ENCODE peak calls at places on chromosomes 3 and 15, in six cellular contexts. One of them, this sample, is unnamed.

GRCh38 chr3:186826316-186826977 is 16.1 kb upstream of the ADIPOQ start:
- DNase-seq in WERI-Rb-1: peak
- DNase-seq in stomach: no peak
- DNase-seq in colonic mucosa: peak
- DNase-seq in foreskin keratinocyte: no peak
- DNase-seq in pancreas: no peak
- DNase-seq in this sample: no peak

GRCh38 chr15:82810061-82810862 is 834 bp downstream of the WHAMM start:
- DNase-seq in WERI-Rb-1: peak
- DNase-seq in pancreas: peak
- DNase-seq in colonic mucosa: peak
- DNase-seq in foreskin keratinocyte: no peak
- DNase-seq in stomach: peak
- DNase-seq in this sample: no peak

GRCh38 chr3:32733631-32734229 is 48.7 kb downstream of the CNOT10 start:
- DNase-seq in WERI-Rb-1: no peak
- DNase-seq in colonic mucosa: no peak
- DNase-seq in foreskin keratinocyte: peak
- DNase-seq in stomach: no peak
- DNase-seq in pancreas: no peak
- DNase-seq in this sample: peak

GRCh38 chr3:195905970-195906864 is 2.1 kb downstream of the TNK2 start:
- DNase-seq in colonic mucosa: peak
- DNase-seq in foreskin keratinocyte: peak
- DNase-seq in WERI-Rb-1: no peak
- DNase-seq in pancreas: no peak
- DNase-seq in stomach: no peak
- DNase-seq in this sample: no peak

GRCh38 chr15:60385620-60386552 is 11.9 kb downstream of the ANXA2 start:
- DNase-seq in stomach: no peak
- DNase-seq in colonic mucosa: no peak
- DNase-seq in foreskin keratinocyte: peak
- DNase-seq in WERI-Rb-1: no peak
- DNase-seq in pancreas: no peak
- DNase-seq in this sample: no peak

GRCh38 chr3:68876112-68876713 is 56.1 kb downstream of the TAFA4 start:
- DNase-seq in colonic mucosa: peak
- DNase-seq in stomach: no peak
- DNase-seq in pancreas: no peak
- DNase-seq in WERI-Rb-1: peak
- DNase-seq in foreskin keratinocyte: peak
- DNase-seq in this sample: peak

GRCh38 chr3:127628788-127629456 is at the start of gene PODXL2:
- DNase-seq in WERI-Rb-1: peak
- DNase-seq in pancreas: peak
- DNase-seq in colonic mucosa: peak
- DNase-seq in stomach: peak
- DNase-seq in foreskin keratinocyte: no peak
- DNase-seq in this sample: peak

GRCh38 chr15:41607033-41607432 is 48.0 kb downstream of the TYRO3 start:
- DNase-seq in foreskin keratinocyte: peak
- DNase-seq in stomach: no peak
- DNase-seq in pancreas: no peak
- DNase-seq in WERI-Rb-1: no peak
- DNase-seq in colonic mucosa: no peak
- DNase-seq in this sample: peak

GRCh38 chr3:78140866-78141658 is 1101.2 kb downstream of the ROBO2 start:
- DNase-seq in pancreas: no peak
- DNase-seq in foreskin keratinocyte: peak
- DNase-seq in colonic mucosa: no peak
- DNase-seq in WERI-Rb-1: no peak
- DNase-seq in stomach: no peak
- DNase-seq in this sample: peak

GRCh38 chr15:80461370-80462060 is 57.3 kb downstream of the ARNT2 start:
- DNase-seq in colonic mucosa: no peak
- DNase-seq in WERI-Rb-1: no peak
- DNase-seq in foreskin keratinocyte: no peak
- DNase-seq in pancreas: no peak
- DNase-seq in stomach: no peak
- DNase-seq in this sample: no peak

GRCh38 chr15:52284164-52284563 is 11.4 kb downstream of the MYO5C start:
- DNase-seq in foreskin keratinocyte: peak
- DNase-seq in stomach: no peak
- DNase-seq in colonic mucosa: no peak
- DNase-seq in pancreas: no peak
- DNase-seq in WERI-Rb-1: no peak
- DNase-seq in this sample: peak

GRCh38 chr15:44130778-44131177 is 64.3 kb downstream of the FRMD5 start:
- DNase-seq in pancreas: no peak
- DNase-seq in colonic mucosa: no peak
- DNase-seq in stomach: no peak
- DNase-seq in WERI-Rb-1: no peak
- DNase-seq in foreskin keratinocyte: no peak
- DNase-seq in this sample: peak

GRCh38 chr15:77386626-77387025 is 33.3 kb downstream of the PEAK1 start:
- DNase-seq in pancreas: no peak
- DNase-seq in foreskin keratinocyte: no peak
- DNase-seq in colonic mucosa: no peak
- DNase-seq in WERI-Rb-1: no peak
- DNase-seq in stomach: no peak
- DNase-seq in this sample: no peak

GRCh38 chr3:4738737-4739274 is 240.4 kb upstream of the BHLHE40 start:
- DNase-seq in WERI-Rb-1: no peak
- DNase-seq in pancreas: no peak
- DNase-seq in stomach: no peak
- DNase-seq in colonic mucosa: no peak
- DNase-seq in foreskin keratinocyte: peak
- DNase-seq in this sample: no peak

GRCh38 chr3:195226900-195227447 is 44.0 kb downstream of the XXYLT1 start:
- DNase-seq in stomach: peak
- DNase-seq in colonic mucosa: peak
- DNase-seq in foreskin keratinocyte: no peak
- DNase-seq in pancreas: no peak
- DNase-seq in WERI-Rb-1: no peak
- DNase-seq in this sample: no peak

GRCh38 chr15:40281057-40281850 is 1.6 kb downstream of the ANKRD63 start:
- DNase-seq in foreskin keratinocyte: no peak
- DNase-seq in stomach: no peak
- DNase-seq in colonic mucosa: no peak
- DNase-seq in pancreas: peak
- DNase-seq in WERI-Rb-1: peak
- DNase-seq in this sample: no peak

GRCh38 chr15:22883196-22883595 is 44.7 kb downstream of the NIPA2 start:
- DNase-seq in WERI-Rb-1: no peak
- DNase-seq in foreskin keratinocyte: no peak
- DNase-seq in colonic mucosa: no peak
- DNase-seq in pancreas: no peak
- DNase-seq in stomach: no peak
- DNase-seq in this sample: no peak

GRCh38 chr15:22887157-22887951 is 48.9 kb downstream of the NIPA2 start:
- DNase-seq in foreskin keratinocyte: no peak
- DNase-seq in stomach: no peak
- DNase-seq in WERI-Rb-1: no peak
- DNase-seq in pancreas: no peak
- DNase-seq in colonic mucosa: no peak
- DNase-seq in this sample: peak

GRCh38 chr15:22885105-22885504 is 46.6 kb downstream of the NIPA2 start:
- DNase-seq in pancreas: no peak
- DNase-seq in stomach: no peak
- DNase-seq in colonic mucosa: peak
- DNase-seq in WERI-Rb-1: no peak
- DNase-seq in foreskin keratinocyte: no peak
- DNase-seq in this sample: no peak

GRCh38 chr15:22881739-22882440 is 43.4 kb downstream of the NIPA2 start:
- DNase-seq in colonic mucosa: no peak
- DNase-seq in stomach: no peak
- DNase-seq in foreskin keratinocyte: no peak
- DNase-seq in pancreas: no peak
- DNase-seq in WERI-Rb-1: no peak
- DNase-seq in this sample: no peak

DNA sequence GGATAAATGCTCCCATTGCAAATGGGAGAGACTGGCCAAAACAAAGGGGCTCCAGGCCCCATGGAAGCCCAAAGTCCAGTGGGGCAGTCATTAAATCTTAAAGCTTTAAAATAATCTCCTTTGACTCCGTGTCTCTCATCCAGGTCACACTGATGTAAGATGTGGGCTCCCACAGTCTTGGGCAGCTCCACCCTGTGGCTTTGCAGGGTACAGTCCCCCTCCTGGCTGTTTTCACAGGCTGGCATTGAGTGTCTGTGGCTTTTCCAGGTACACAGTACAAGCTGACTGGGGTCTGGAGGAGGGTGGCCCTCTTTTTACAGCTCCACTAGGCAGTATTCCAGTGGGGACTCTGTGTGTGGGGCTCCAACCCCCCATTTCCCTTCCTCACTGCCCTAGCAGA is 45.9 kb downstream of the NIPA2 start:
- DNase-seq in pancreas: no peak
- DNase-seq in stomach: no peak
- DNase-seq in colonic mucosa: no peak
- DNase-seq in WERI-Rb-1: peak
- DNase-seq in foreskin keratinocyte: no peak
- DNase-seq in this sample: no peak
- TF ChIP-seq CTCF in pancreas: no peak
- TF ChIP-seq CTCF in stomach: no peak
- TF ChIP-seq CTCF in colonic mucosa: no peak
- TF ChIP-seq CTCF in WERI-Rb-1: peak
- TF ChIP-seq CTCF in foreskin keratinocyte: peak
- TF ChIP-seq CTCF in this sample: no peak

GRCh38 chr3:185503467-185503975 is 4.7 kb upstream of the TMEM41A start:
- DNase-seq in colonic mucosa: no peak
- DNase-seq in WERI-Rb-1: no peak
- DNase-seq in stomach: peak
- DNase-seq in pancreas: no peak
- DNase-seq in foreskin keratinocyte: peak
- DNase-seq in this sample: no peak
- H3K27ac ChIP-seq in colonic mucosa: no peak
- H3K27ac ChIP-seq in WERI-Rb-1: no peak
- H3K27ac ChIP-seq in stomach: peak
- H3K27ac ChIP-seq in pancreas: no peak
- H3K27ac ChIP-seq in foreskin keratinocyte: no peak
- H3K27ac ChIP-seq in this sample: no peak

DNA sequence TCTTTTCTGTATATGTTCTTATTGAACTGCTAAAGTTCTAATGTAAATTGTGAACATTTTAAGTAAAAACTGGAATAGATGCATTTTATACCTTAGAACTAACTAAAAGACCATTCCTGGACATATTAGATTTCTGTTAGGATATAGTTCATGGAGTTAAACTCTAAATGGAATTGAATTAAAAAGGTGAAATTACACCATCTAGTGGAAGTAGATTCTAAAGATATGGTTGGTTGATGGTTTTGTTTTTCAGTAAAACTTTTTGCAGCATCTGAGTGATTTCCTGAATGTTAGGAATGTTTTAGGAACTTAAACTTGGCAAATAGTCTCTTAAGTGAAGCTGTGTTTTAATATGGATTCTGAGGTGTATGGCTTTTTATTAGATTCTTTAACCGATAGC is 96.8 kb downstream of the SLMAP start:
- DNase-seq in colonic mucosa: no peak
- DNase-seq in pancreas: no peak
- DNase-seq in stomach: no peak
- DNase-seq in foreskin keratinocyte: peak
- DNase-seq in WERI-Rb-1: no peak
- DNase-seq in this sample: peak
- TF ChIP-seq CTCF in colonic mucosa: no peak
- TF ChIP-seq CTCF in pancreas: no peak
- TF ChIP-seq CTCF in stomach: no peak
- TF ChIP-seq CTCF in foreskin keratinocyte: peak
- TF ChIP-seq CTCF in WERI-Rb-1: no peak
- TF ChIP-seq CTCF in this sample: peak

GRCh38 chr3:64157150-64158035 is 67.9 kb downstream of the PRICKLE2 start:
- DNase-seq in foreskin keratinocyte: no peak
- DNase-seq in stomach: peak
- DNase-seq in WERI-Rb-1: no peak
- DNase-seq in pancreas: no peak
- DNase-seq in colonic mucosa: peak
- DNase-seq in this sample: no peak
- H3K27ac ChIP-seq in foreskin keratinocyte: no peak
- H3K27ac ChIP-seq in stomach: no peak
- H3K27ac ChIP-seq in WERI-Rb-1: no peak
- H3K27ac ChIP-seq in pancreas: no peak
- H3K27ac ChIP-seq in colonic mucosa: peak
- H3K27ac ChIP-seq in this sample: peak

DNA sequence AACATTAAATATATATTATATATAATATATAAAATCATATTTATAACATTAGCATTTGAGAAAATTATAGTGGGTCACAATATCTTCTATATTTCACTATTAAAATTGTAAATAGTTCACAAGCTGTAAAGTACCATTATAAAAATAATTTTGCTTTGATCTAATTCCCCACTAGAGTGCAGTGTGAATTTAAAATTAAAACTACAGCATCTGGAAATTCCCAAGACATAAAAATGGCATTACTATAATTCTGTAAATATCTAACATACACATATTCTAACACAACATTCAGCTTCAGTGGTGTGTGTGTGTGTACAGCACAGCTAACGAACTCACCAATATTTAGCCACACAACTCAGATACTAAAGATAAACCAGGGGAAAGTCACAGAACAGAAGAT is 424.9 kb upstream of the ZNF385D start:
- DNase-seq in stomach: no peak
- DNase-seq in WERI-Rb-1: no peak
- DNase-seq in foreskin keratinocyte: no peak
- DNase-seq in pancreas: no peak
- DNase-seq in colonic mucosa: no peak
- DNase-seq in this sample: no peak
- TF ChIP-seq CTCF in stomach: no peak
- TF ChIP-seq CTCF in WERI-Rb-1: no peak
- TF ChIP-seq CTCF in foreskin keratinocyte: no peak
- TF ChIP-seq CTCF in pancreas: no peak
- TF ChIP-seq CTCF in colonic mucosa: no peak
- TF ChIP-seq CTCF in this sample: no peak

DNA sequence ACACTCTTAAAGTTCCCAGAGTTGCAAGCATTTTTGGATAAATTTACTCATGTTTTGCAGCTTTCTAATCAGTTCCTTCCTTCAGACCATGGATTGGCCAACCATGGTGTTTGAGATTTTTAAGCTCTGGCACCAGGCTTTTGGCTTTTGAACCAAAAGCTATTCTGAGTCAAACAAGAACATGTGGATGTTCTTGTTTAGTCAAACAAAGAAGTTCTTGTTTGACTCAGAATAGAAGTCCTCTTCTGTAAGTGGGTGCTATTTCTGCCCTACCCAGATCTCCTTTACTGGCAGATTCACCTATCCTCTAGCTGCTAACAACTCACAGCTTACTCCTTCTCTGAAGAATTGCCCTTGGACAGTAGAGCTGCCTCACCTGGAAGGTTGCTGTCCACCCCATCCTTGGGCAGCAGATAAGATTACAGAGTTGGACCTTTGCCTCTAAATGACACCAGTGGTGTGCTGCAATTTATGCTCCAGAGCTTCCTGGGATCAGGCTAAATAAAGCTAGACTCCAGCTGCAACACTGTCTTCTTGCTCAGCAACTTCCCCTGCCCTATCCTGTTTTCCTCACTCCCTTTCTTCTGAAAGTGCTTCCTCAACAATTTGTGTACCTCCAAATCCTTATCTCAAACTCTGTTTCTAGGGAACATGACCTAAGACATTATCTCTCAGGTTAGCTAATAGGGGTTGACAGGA is 65.6 kb downstream of the COL6A6 start:
- DNase-seq in colonic mucosa: no peak
- DNase-seq in pancreas: no peak
- DNase-seq in foreskin keratinocyte: no peak
- DNase-seq in stomach: no peak
- DNase-seq in WERI-Rb-1: no peak
- DNase-seq in this sample: no peak
- H3K27ac ChIP-seq in colonic mucosa: no peak
- H3K27ac ChIP-seq in pancreas: no peak
- H3K27ac ChIP-seq in foreskin keratinocyte: no peak
- H3K27ac ChIP-seq in stomach: no peak
- H3K27ac ChIP-seq in WERI-Rb-1: no peak
- H3K27ac ChIP-seq in this sample: no peak

GRCh38 chr3:183897606-183898384 is 13.1 kb upstream of the PARL start:
- DNase-seq in foreskin keratinocyte: peak
- DNase-seq in colonic mucosa: no peak
- DNase-seq in WERI-Rb-1: no peak
- DNase-seq in stomach: no peak
- DNase-seq in pancreas: no peak
- DNase-seq in this sample: no peak
- TF ChIP-seq CTCF in foreskin keratinocyte: peak
- TF ChIP-seq CTCF in colonic mucosa: no peak
- TF ChIP-seq CTCF in WERI-Rb-1: no peak
- TF ChIP-seq CTCF in stomach: no peak
- TF ChIP-seq CTCF in pancreas: no peak
- TF ChIP-seq CTCF in this sample: no peak

This sample was measured in RWPE1.